ENCODE peak calls at places on chromosomes 11 and 22, in seven cellular contexts. O, K, I, Q, U, Y and B are unnamed samples.

GRCh38 chr11:15493921-15494630 is 379.4 kb downstream of the INSC start:
- DNase-seq in Y (no peak), O (no peak), I (no peak), Q (no peak), K (no peak), U (no peak), B (no peak)

GRCh38 chr11:111982019-111982464 is 43.2 kb upstream of the DLAT start:
- DNase-seq in O (peak), Q (peak), Y (peak), U (peak), I (peak), K (peak), B (peak)

GRCh38 chr11:114440971-114441810 is 1.9 kb downstream of the REXO2 start:
- DNase-seq in K (no peak), Y (no peak), I (no peak), U (no peak), Q (no peak), O (peak), B (no peak)

GRCh38 chr11:36362902-36363301 is 66.8 kb downstream of the PRR5L start:
- DNase-seq in O (no peak), Y (no peak), Q (no peak), U (no peak), K (no peak), I (no peak), B (no peak)

GRCh38 chr22:41181349-41182241 is 23.5 kb upstream of the L3MBTL2 start:
- DNase-seq in O (no peak), I (no peak), U (no peak), Y (no peak), K (no peak), Q (no peak), B (no peak)

GRCh38 chr11:62360685-62361084 is 23.4 kb downstream of the ASRGL1 start:
- DNase-seq in Q (no peak), Y (no peak), I (no peak), O (no peak), K (no peak), U (no peak), B (no peak)

GRCh38 chr11:44589301-44589700 is 23.8 kb downstream of the CD82 start:
- DNase-seq in O (no peak), K (no peak), U (no peak), I (no peak), Q (no peak), Y (no peak), B (no peak)

GRCh38 chr11:130407978-130408377 is 20.4 kb downstream of the ADAMTS8 start:
- DNase-seq in Y (no peak), U (peak), Q (no peak), O (no peak), I (no peak), K (no peak), B (no peak)

GRCh38 chr11:68542617-68543016 is 82.1 kb downstream of the PPP6R3 start:
- DNase-seq in Q (no peak), O (no peak), I (no peak), K (no peak), U (no peak), Y (no peak), B (no peak)

GRCh38 chr11:14012836-14013235 is 50.3 kb downstream of the SPON1 start:
- DNase-seq in I (no peak), Y (no peak), K (no peak), O (no peak), U (no peak), Q (no peak), B (no peak)

GRCh38 chr11:2579315-2580060 is 120.3 kb downstream of the KCNQ1OT1 start:
- DNase-seq in I (no peak), O (no peak), Q (peak), K (no peak), U (no peak), Y (no peak), B (no peak)

GRCh38 chr22:39350803-39351688 is 1.3 kb downstream of the SYNGR1 start:
- DNase-seq in K (no peak), U (no peak), Y (no peak), O (no peak), I (no peak), Q (no peak), B (no peak)

GRCh38 chr11:128707671-128708070 is 13.8 kb downstream of the FLI1 start:
- DNase-seq in U (no peak), O (no peak), I (no peak), Y (no peak), Q (no peak), K (no peak), B (no peak)

GRCh38 chr11:120337896-120338840 is 2.0 kb downstream of the ARHGEF12 start:
- DNase-seq in Q (no peak), O (peak), I (no peak), Y (no peak), K (no peak), U (no peak), B (no peak)

GRCh38 chr11:48107188-48107704 is 109.4 kb upstream of the OR4B1 start:
- DNase-seq in Y (no peak), K (no peak), U (no peak), I (peak), O (no peak), Q (no peak), B (no peak)

GRCh38 chr11:86301742-86302091 is 323 bp upstream of the HIKESHI start:
- DNase-seq in I (no peak), U (no peak), O (no peak), K (no peak), Q (no peak), Y (no peak), B (no peak)

GRCh38 chr11:107929611-107930200 is 1.5 kb downstream of the RAB39A start:
- DNase-seq in Q (no peak), Y (peak), O (no peak), U (no peak), I (no peak), K (no peak), B (no peak)

GRCh38 chr22:20922141-20922751 is 5.0 kb downstream of the CRKL start:
- DNase-seq in Y (no peak), Q (no peak), O (no peak), K (no peak), U (no peak), I (no peak), B (peak)

GRCh38 chr11:111514216-111515031 is at the start of gene HOATZ:
- DNase-seq in I (no peak), Y (peak), K (no peak), O (no peak), Q (peak), U (no peak), B (peak)

GRCh38 chr22:48825802-48826520 is 1001.7 kb downstream of the BRD1 start:
- DNase-seq in U (no peak), Q (no peak), K (no peak), O (no peak), Y (no peak), I (no peak), B (no peak)

DNA sequence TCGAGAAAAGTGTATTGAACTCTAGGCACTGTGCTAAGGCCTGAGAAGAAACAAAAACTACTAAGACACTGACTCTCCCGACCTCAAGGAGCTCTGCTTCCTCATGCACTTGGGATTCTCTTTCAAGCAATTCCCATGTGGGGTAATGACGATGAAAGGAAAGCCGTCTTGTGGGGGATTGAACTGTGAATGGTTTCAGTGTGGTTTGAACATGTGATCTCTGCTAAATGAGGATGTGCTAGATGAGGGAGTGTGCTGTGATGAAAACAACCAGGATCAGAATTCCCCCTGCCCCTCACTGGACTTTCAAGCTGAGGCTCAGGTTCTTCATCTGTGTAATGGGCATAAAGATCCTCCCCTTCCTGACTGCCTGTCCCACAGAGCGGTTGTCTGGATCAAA is 74.9 kb downstream of the DEPDC5 start:
- DNase-seq in I (peak), Y (no peak), U (no peak), K (no peak), O (no peak), Q (no peak), B (no peak)
- TF ChIP-seq SP1 in I (no peak), Y (no peak), U (no peak), K (no peak), O (no peak), Q (no peak), B (no peak)

DNA sequence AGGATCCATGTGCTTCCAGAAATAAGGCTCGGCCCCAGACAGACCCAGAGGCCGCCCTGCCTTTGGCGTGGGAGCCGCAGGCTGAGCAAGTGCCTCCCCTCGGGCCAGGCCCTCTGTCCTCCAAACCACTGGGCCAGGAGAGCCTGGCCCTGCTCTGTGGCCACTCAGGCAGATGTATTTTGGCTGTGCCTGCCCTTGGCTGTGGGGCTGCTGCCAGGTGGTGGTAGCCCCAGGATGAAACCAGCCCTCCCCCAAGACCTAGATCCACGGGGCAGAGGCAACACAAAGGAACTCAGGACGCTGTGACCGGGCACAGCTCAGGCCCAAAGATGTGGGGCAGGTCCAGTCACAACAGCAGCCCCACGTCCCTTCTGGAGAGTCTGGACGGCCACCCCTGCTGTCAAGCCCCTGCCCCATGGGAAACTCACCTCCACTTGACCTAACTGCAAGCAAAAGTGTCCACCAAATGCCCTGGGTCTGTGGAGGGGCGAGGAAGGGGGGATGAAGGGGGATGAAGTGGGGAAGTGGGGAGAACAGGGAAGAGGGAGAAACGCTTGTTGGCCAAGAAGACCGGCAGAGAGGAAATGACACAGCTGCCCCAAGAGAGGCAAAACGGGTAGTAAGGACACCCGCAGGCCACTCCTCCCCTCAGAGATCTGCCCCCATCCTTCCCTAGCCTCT is 23.9 kb downstream of the PISD start:
- DNase-seq in I (no peak), Q (no peak), Y (no peak), O (no peak), U (no peak), K (no peak), B (no peak)
- TF ChIP-seq SP1 in I (no peak), Q (no peak), Y (no peak), O (no peak), U (no peak), K (no peak), B (no peak)

GRCh38 chr11:5364214-5364613 is 12.9 kb downstream of the OR51B6 start:
- DNase-seq in I (no peak), Y (no peak), K (no peak), O (no peak), Q (no peak), U (no peak), B (peak)
- TF ChIP-seq SP1 in I (no peak), Y (no peak), K (no peak), O (no peak), Q (no peak), U (no peak), B (no peak)

DNA sequence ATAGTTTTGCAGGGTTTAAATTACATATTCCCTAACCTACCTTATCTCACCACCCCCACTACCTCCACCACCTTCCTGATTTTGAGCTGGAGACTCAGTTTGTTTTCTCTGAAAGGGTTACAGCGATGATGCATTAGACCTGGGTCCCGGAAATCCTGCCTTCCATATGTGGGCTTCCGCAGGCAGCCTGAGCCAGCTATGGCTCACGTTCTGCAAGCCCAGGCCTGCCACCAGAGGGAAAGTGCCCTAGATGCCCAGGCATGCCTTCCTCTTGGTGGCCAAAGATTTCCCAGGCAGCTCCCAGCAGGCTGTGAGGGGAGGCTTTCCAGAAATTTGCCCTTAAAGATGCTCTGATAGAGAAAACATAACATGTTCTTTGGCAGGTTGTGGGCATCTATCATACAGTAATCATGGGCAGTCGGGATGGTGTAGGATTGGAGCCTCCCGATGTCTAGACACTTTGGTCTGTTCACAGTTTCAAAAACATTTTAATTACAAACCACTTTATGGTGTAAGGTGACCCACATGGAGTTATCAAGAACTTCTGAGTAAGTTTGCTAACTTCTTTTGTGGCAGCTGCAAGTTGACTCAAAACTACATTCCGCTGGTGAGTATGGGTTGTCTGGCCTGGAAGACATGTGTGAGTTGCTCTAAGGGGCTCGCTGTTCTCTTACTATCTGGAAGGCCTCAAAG is 79.3 kb downstream of the MICAL2 start:
- DNase-seq in I (no peak), O (no peak), U (no peak), K (no peak), Q (no peak), Y (no peak), B (no peak)
- TF ChIP-seq SP1 in I (no peak), O (no peak), U (peak), K (no peak), Q (no peak), Y (no peak), B (no peak)